ENCODE peak calls at places on chromosomes 13 and 19, in four cellular contexts. One of them, this sample, is unnamed.

GRCh38 chr19:827710-828321 is at the start of gene AZU1:
- DNase-seq in NB4: peak
- DNase-seq in choroid plexus epithelial cell: no peak
- DNase-seq in heart right ventricle: no peak
- DNase-seq in this sample: no peak

GRCh38 chr19:28726533-28726932 is 486.4 kb downstream of the UQCRFS1 start:
- DNase-seq in choroid plexus epithelial cell: no peak
- DNase-seq in heart right ventricle: no peak
- DNase-seq in NB4: no peak
- DNase-seq in this sample: no peak

GRCh38 chr19:43624933-43625332 is 5.5 kb upstream of the ZNF428 start:
- DNase-seq in NB4: peak
- DNase-seq in choroid plexus epithelial cell: peak
- DNase-seq in heart right ventricle: peak
- DNase-seq in this sample: no peak

GRCh38 chr13:50365683-50366391 is 350.6 kb downstream of the KCNRG start:
- DNase-seq in choroid plexus epithelial cell: peak
- DNase-seq in heart right ventricle: no peak
- DNase-seq in NB4: peak
- DNase-seq in this sample: no peak

GRCh38 chr13:102312841-102313240 is 89.0 kb downstream of the FGF14 start:
- DNase-seq in heart right ventricle: no peak
- DNase-seq in choroid plexus epithelial cell: no peak
- DNase-seq in NB4: no peak
- DNase-seq in this sample: no peak

GRCh38 chr13:76123548-76123947 is 487.4 kb downstream of the LMO7 start:
- DNase-seq in choroid plexus epithelial cell: no peak
- DNase-seq in heart right ventricle: no peak
- DNase-seq in NB4: no peak
- DNase-seq in this sample: no peak

GRCh38 chr13:59422646-59423045 is 741.1 kb downstream of the DIAPH3 start:
- DNase-seq in choroid plexus epithelial cell: peak
- DNase-seq in heart right ventricle: no peak
- DNase-seq in NB4: peak
- DNase-seq in this sample: no peak

GRCh38 chr19:55495646-55496349 is 7.6 kb downstream of the SSC5D start:
- DNase-seq in heart right ventricle: no peak
- DNase-seq in NB4: no peak
- DNase-seq in choroid plexus epithelial cell: no peak
- DNase-seq in this sample: no peak

GRCh38 chr13:45870232-45870631 is 18.7 kb upstream of the SIAH3 start:
- DNase-seq in NB4: no peak
- DNase-seq in choroid plexus epithelial cell: no peak
- DNase-seq in heart right ventricle: peak
- DNase-seq in this sample: no peak

GRCh38 chr19:54364775-54365257 is at the start of gene LAIR1:
- DNase-seq in choroid plexus epithelial cell: no peak
- DNase-seq in heart right ventricle: no peak
- DNase-seq in NB4: peak
- DNase-seq in this sample: no peak

GRCh38 chr13:30313307-30313706 is 6.0 kb upstream of the KATNAL1 start:
- DNase-seq in choroid plexus epithelial cell: no peak
- DNase-seq in heart right ventricle: no peak
- DNase-seq in NB4: no peak
- DNase-seq in this sample: no peak

GRCh38 chr19:14135355-14135754 is 1.0 kb downstream of the ASF1B start:
- DNase-seq in choroid plexus epithelial cell: no peak
- DNase-seq in heart right ventricle: no peak
- DNase-seq in NB4: no peak
- DNase-seq in this sample: no peak
- H3K4me3 ChIP-seq in choroid plexus epithelial cell: no peak
- H3K4me3 ChIP-seq in heart right ventricle: no peak
- H3K4me3 ChIP-seq in NB4: peak
- H3K4me3 ChIP-seq in this sample: peak

GRCh38 chr19:6056282-6056741 is 54.0 kb downstream of the RFX2 start:
- DNase-seq in NB4: no peak
- DNase-seq in heart right ventricle: no peak
- DNase-seq in choroid plexus epithelial cell: no peak
- DNase-seq in this sample: no peak
- H3K4me3 ChIP-seq in NB4: no peak
- H3K4me3 ChIP-seq in heart right ventricle: no peak
- H3K4me3 ChIP-seq in choroid plexus epithelial cell: no peak
- H3K4me3 ChIP-seq in this sample: no peak

DNA sequence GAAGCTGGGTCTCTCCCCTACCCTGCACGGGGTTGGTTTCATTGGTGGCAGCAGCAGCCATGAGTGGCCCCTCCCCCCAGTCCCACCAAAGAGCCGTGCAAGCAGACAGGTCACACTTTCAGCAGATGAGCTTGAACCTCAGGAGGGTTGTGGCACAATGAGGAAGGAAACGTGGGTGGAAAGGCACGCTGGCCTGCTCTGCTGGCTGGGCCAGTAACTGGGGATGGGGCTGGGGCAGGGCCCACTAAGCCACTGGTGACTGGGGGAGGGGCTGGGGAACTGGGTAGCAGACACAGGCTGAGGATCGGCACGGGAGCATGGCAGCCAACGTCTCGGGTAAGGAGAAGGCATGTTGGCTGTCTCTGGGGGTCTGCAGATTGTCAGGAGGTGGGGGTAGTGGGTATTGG is at the start of gene P2RY11:
- DNase-seq in choroid plexus epithelial cell: no peak
- DNase-seq in NB4: peak
- DNase-seq in heart right ventricle: no peak
- DNase-seq in this sample: no peak
- H3K4me3 ChIP-seq in choroid plexus epithelial cell: no peak
- H3K4me3 ChIP-seq in NB4: no peak
- H3K4me3 ChIP-seq in heart right ventricle: no peak
- H3K4me3 ChIP-seq in this sample: no peak

GRCh38 chr19:3225677-3226093 is 1.2 kb downstream of the CELF5 start:
- DNase-seq in NB4: no peak
- DNase-seq in choroid plexus epithelial cell: no peak
- DNase-seq in heart right ventricle: no peak
- DNase-seq in this sample: no peak
- H3K4me3 ChIP-seq in NB4: no peak
- H3K4me3 ChIP-seq in choroid plexus epithelial cell: no peak
- H3K4me3 ChIP-seq in heart right ventricle: no peak
- H3K4me3 ChIP-seq in this sample: no peak

GRCh38 chr13:104143760-104144406 is 1077.7 kb upstream of the SLC10A2 start:
- DNase-seq in choroid plexus epithelial cell: no peak
- DNase-seq in heart right ventricle: no peak
- DNase-seq in NB4: no peak
- DNase-seq in this sample: no peak
- H3K4me3 ChIP-seq in choroid plexus epithelial cell: no peak
- H3K4me3 ChIP-seq in heart right ventricle: no peak
- H3K4me3 ChIP-seq in NB4: no peak
- H3K4me3 ChIP-seq in this sample: no peak

This sample was measured in skeletal muscle cell.